ENCODE peak calls at places on chromosome 11, in six cellular contexts. K is NCI-H460; O is NCI-H510A; J is activated naive CD8-positive, alpha-beta T cell treated with anti-CD3 and anti-CD28 coated beads, Interleukin-2, amount 50 U/mL, for 24 hours; W is iris pigment epithelial cell; T is H54. L is an unnamed sample.

GRCh38 chr11:13826505-13827278 is 135.8 kb upstream of the SPON1 start:
- DNase-seq in K (no peak), O (no peak), J (no peak), W (no peak), T (peak), L (no peak)

GRCh38 chr11:78800089-78800690 is 225.5 kb upstream of the NARS2 start:
- DNase-seq in K (no peak), O (no peak), J (no peak), W (no peak), T (no peak), L (no peak)

GRCh38 chr11:108654994-108655631 is 9.8 kb upstream of the DDX10 start:
- DNase-seq in K (peak), O (no peak), J (peak), W (peak), T (peak), L (peak)

GRCh38 chr11:46248270-46249102 is 29.0 kb upstream of the CREB3L1 start:
- DNase-seq in K (peak), O (no peak), J (no peak), W (peak), T (peak), L (no peak)

GRCh38 chr11:111726301-111726713 is 39.9 kb downstream of the PPP2R1B start:
- DNase-seq in K (no peak), O (no peak), J (no peak), W (no peak), T (no peak), L (no peak)

GRCh38 chr11:69868003-69868865 is 49.0 kb upstream of the FGF3 start:
- DNase-seq in K (no peak), O (no peak), J (no peak), W (no peak), T (no peak), L (no peak)

GRCh38 chr11:106021181-106021966 is 666 bp downstream of the MSANTD4 start:
- DNase-seq in K (no peak), O (peak), J (no peak), W (peak), T (no peak), L (no peak)

GRCh38 chr11:127649958-127650357 is 649.4 kb upstream of the KIRREL3 start:
- DNase-seq in K (no peak), O (no peak), J (no peak), W (no peak), T (no peak), L (no peak)

GRCh38 chr11:61999141-61999975 is 31.9 kb upstream of the FTH1 start:
- DNase-seq in K (no peak), O (no peak), J (no peak), W (peak), T (no peak), L (no peak)

L was measured in Panc1.